ENCODE peak calls at places on chromosomes 16 and 17, in nine cellular contexts. Z, S, P, H, C, I, V, T and A are unnamed samples.

GRCh38 chr17:18206962-18207361 is 18.5 kb upstream of the LLGL1 start:
- DNase-seq in P (no peak), C (no peak), I (no peak), S (no peak), T (no peak), V (no peak), Z (no peak), H (no peak), A (no peak)

GRCh38 chr17:20066253-20066652 is 57.1 kb downstream of the SPECC1 start:
- DNase-seq in C (no peak), Z (no peak), I (no peak), S (no peak), H (peak), T (peak), V (no peak), P (no peak), A (peak)

GRCh38 chr16:80208750-80209149 is 332.0 kb upstream of the DYNLRB2 start:
- DNase-seq in C (no peak), I (no peak), H (no peak), V (no peak), T (no peak), P (no peak), Z (no peak), S (no peak), A (no peak)

GRCh38 chr16:74680681-74681080 is 14.0 kb upstream of the RFWD3 start:
- DNase-seq in I (no peak), S (no peak), Z (no peak), H (no peak), T (no peak), V (no peak), P (no peak), C (no peak), A (no peak)

GRCh38 chr17:77223642-77224420 is 83.1 kb downstream of the SEC14L1 start:
- DNase-seq in S (no peak), P (no peak), I (no peak), H (no peak), T (no peak), V (no peak), C (no peak), Z (no peak), A (no peak)

GRCh38 chr17:42531455-42532354 is 4.3 kb upstream of the NAGLU start:
- DNase-seq in P (peak), I (no peak), T (peak), Z (no peak), C (peak), V (peak), S (peak), H (no peak), A (peak)

GRCh38 chr17:57370583-57370982 is 114.3 kb downstream of the MSI2 start:
- DNase-seq in P (no peak), C (no peak), T (no peak), V (no peak), S (no peak), I (no peak), Z (no peak), H (no peak), A (no peak)

GRCh38 chr17:41140360-41141132 is at the start of gene KRTAP4-6:
- DNase-seq in C (no peak), H (peak), P (no peak), S (no peak), I (no peak), T (peak), Z (no peak), V (no peak), A (peak)